ENCODE peak calls at places on chromosomes 16 and 17, in seven cellular contexts. T is midbrain; B is hypothalamus; U is NCI-H1694; P is stimulated activated CD4-positive, alpha-beta T cell treated with anti-CD3 and anti-CD28 coated beads, TNF-alpha, amount 100 ng/mL, for 24 hours; N is SK-N-SH; S is iPS-NIHi11. W is an unnamed sample.

GRCh38 chr16:11234884-11235702 is 20.9 kb downstream of the SOCS1 start:
- DNase-seq in P (no peak), T (no peak), B (no peak), N (no peak), S (no peak), U (no peak), W (no peak)

GRCh38 chr16:85380002-85380395 is 233.1 kb upstream of the GSE1 start:
- DNase-seq in U (no peak), S (no peak), B (no peak), T (no peak), N (no peak), P (no peak), W (no peak)

GRCh38 chr17:56231693-56232092 is 78.4 kb downstream of the ANKFN1 start:
- DNase-seq in U (no peak), N (no peak), T (no peak), P (no peak), S (no peak), B (no peak), W (no peak)

GRCh38 chr17:33175565-33175964 is 117.5 kb downstream of the ASIC2 start:
- DNase-seq in T (no peak), S (no peak), N (no peak), B (no peak), P (no peak), U (no peak), W (no peak)

GRCh38 chr17:82753201-82753464 is 1.3 kb downstream of the TBCD start:
- DNase-seq in P (no peak), T (no peak), B (no peak), S (no peak), N (no peak), U (no peak), W (no peak)

GRCh38 chr17:48131216-48131824 is 23.8 kb downstream of the SNX11 start:
- DNase-seq in S (peak; percentile 84), U (peak; percentile 92), P (peak; percentile 41), N (peak; percentile 82), T (peak; percentile 83), B (no peak), W (peak; percentile 83)

GRCh38 chr17:1227917-1228751 is 42.1 kb upstream of the BHLHA9 start:
- DNase-seq in N (no peak), U (no peak), P (no peak), B (no peak), T (no peak), S (peak; percentile 39), W (peak; percentile 55)

GRCh38 chr16:84356591-84357116 is 11.7 kb upstream of the ATP2C2 start:
- DNase-seq in U (no peak), S (no peak), N (no peak), P (no peak), B (peak; percentile 37), T (peak; percentile 87), W (peak; percentile 11)

GRCh38 chr17:20022701-20023100 is 13.5 kb downstream of the SPECC1 start:
- DNase-seq in S (no peak), B (no peak), U (no peak), T (no peak), N (no peak), P (no peak), W (no peak)

GRCh38 chr17:79812206-79812968 is 15.5 kb upstream of the CBX8 start:
- DNase-seq in S (no peak), N (peak; percentile 48), T (no peak), P (no peak), B (no peak), U (peak; percentile 39), W (no peak)

GRCh38 chr16:1053700-1054368 is 18.7 kb upstream of the SSTR5 start:
- DNase-seq in T (no peak), N (no peak), P (no peak), B (no peak), S (no peak), U (no peak), W (no peak)

GRCh38 chr16:11708421-11708820 is 34.2 kb downstream of the TXNDC11 start:
- DNase-seq in T (no peak), N (no peak), S (no peak), P (no peak), B (no peak), U (no peak), W (no peak)

GRCh38 chr16:1492082-1492922 is 858 bp upstream of the TELO2 start:
- DNase-seq in S (no peak), U (no peak), P (no peak), N (no peak), B (no peak), T (no peak), W (no peak)

GRCh38 chr17:29732613-29733012 is 109.9 kb upstream of the CORO6 start:
- DNase-seq in N (no peak), U (no peak), P (no peak), B (no peak), S (no peak), T (no peak), W (no peak)

GRCh38 chr17:68738044-68738443 is 136.9 kb upstream of the FAM20A start:
- DNase-seq in N (no peak), U (no peak), P (no peak), B (no peak), S (no peak), T (no peak), W (no peak)

GRCh38 chr16:85720319-85720637 is 30.6 kb downstream of the C16orf74 start:
- DNase-seq in B (no peak), N (no peak), U (no peak), T (no peak), P (no peak), S (no peak), W (no peak)

GRCh38 chr17:37742762-37743611 is 1.9 kb downstream of the HNF1B start:
- DNase-seq in U (no peak), N (peak; percentile 47), B (no peak), P (no peak), S (peak; percentile 43), T (no peak), W (no peak)

GRCh38 chr17:34675605-34676004 is 96.2 kb downstream of the TMEM132E start:
- DNase-seq in T (no peak), P (no peak), N (no peak), B (no peak), U (no peak), S (no peak), W (peak; percentile 60)

GRCh38 chr17:57935833-57936807 is 19.1 kb downstream of the CUEDC1 start:
- DNase-seq in P (no peak), B (peak; percentile 70), T (peak; percentile 76), U (no peak), N (peak; percentile 70), S (peak; percentile 37), W (peak; percentile 73)

GRCh38 chr16:80807916-80808315 is 3.5 kb upstream of the CDYL2 start:
- DNase-seq in P (no peak), U (no peak), S (no peak), B (no peak), N (no peak), T (no peak), W (no peak)

GRCh38 chr17:43526886-43527648 is 19.1 kb downstream of the ETV4 start:
- DNase-seq in P (no peak), B (no peak), T (no peak), N (no peak), S (no peak), U (no peak), W (no peak)

GRCh38 chr17:61464121-61464905 is 12.1 kb downstream of the TBX4 start:
- DNase-seq in T (no peak), U (no peak), P (no peak), B (no peak), S (no peak), N (no peak), W (no peak)

GRCh38 chr17:4753392-4753791 is 13.7 kb upstream of the CXCL16 start:
- DNase-seq in P (no peak), N (no peak), B (no peak), S (no peak), U (no peak), T (no peak), W (no peak)

GRCh38 chr17:82246365-82247174 is 17.7 kb downstream of the SLC16A3 start:
- DNase-seq in S (no peak), P (no peak), N (peak; percentile 44), T (no peak), U (no peak), B (no peak), W (no peak)

GRCh38 chr17:65104541-65104940 is 32.6 kb upstream of the RGS9 start:
- DNase-seq in N (no peak), U (no peak), B (no peak), P (no peak), T (no peak), S (no peak), W (peak; percentile 72)

GRCh38 chr17:57615836-57616235 is 129.3 kb downstream of the CCDC182 start:
- DNase-seq in P (no peak), T (no peak), B (no peak), N (no peak), S (no peak), U (no peak), W (no peak)

GRCh38 chr17:60163108-60163784 is 13.5 kb downstream of the CA4 start:
- DNase-seq in U (no peak), P (no peak), N (peak; percentile 43), S (no peak), T (no peak), B (no peak), W (no peak)

GRCh38 chr16:22372882-22373661 is 1.3 kb downstream of the CDR2 start:
- DNase-seq in T (no peak), B (no peak), S (no peak), P (no peak), N (no peak), U (no peak), W (no peak)

GRCh38 chr17:15377608-15378007 is 36.2 kb upstream of the TEKT3 start:
- DNase-seq in B (no peak), N (no peak), T (peak; percentile 70), P (no peak), S (peak; percentile 25), U (no peak), W (no peak)

GRCh38 chr16:6250516-6250915 is 1082.1 kb upstream of the RBFOX1 start:
- DNase-seq in P (no peak), U (no peak), S (no peak), B (no peak), N (no peak), T (peak; percentile 6), W (peak; percentile 96)

GRCh38 chr17:77142689-77143088 is 1.9 kb downstream of the SEC14L1 start:
- DNase-seq in S (no peak), U (no peak), B (no peak), N (no peak), T (no peak), P (no peak), W (no peak)

GRCh38 chr16:3444032-3444388 is 530 bp downstream of the NAA60 start:
- DNase-seq in P (no peak), U (no peak), T (no peak), N (peak; percentile 51), B (no peak), S (peak; percentile 38), W (no peak)

GRCh38 chr17:68759343-68760140 is 158.4 kb upstream of the FAM20A start:
- DNase-seq in B (peak; percentile 43), N (peak; percentile 85), T (peak; percentile 86), P (peak; percentile 17), U (peak; percentile 93), S (peak; percentile 85), W (peak; percentile 81)